ENCODE peak calls at places on chromosomes 6 and 20, in seven cellular contexts. One of them, this sample, is unnamed. For H3K4me1, the result is how much of the 10 kb centered on the place peaks cover.

GRCh38 chr20:37670426-37670825 is 23.4 kb upstream of the CTNNBL1 start:
- DNase-seq in stomach: no peak
- DNase-seq in endothelial cell of umbilical vein: no peak
- DNase-seq in spleen: no peak
- DNase-seq in breast epithelium: no peak
- DNase-seq in HepG2: no peak
- DNase-seq in GM23338: no peak
- DNase-seq in this sample: no peak

GRCh38 chr20:34820805-34821578 is 4.5 kb downstream of the NCOA6 start:
- DNase-seq in endothelial cell of umbilical vein: no peak
- DNase-seq in breast epithelium: no peak
- DNase-seq in HepG2: no peak
- DNase-seq in spleen: no peak
- DNase-seq in stomach: no peak
- DNase-seq in GM23338: no peak
- DNase-seq in this sample: no peak

GRCh38 chr6:154615483-154616025 is 105.1 kb upstream of the CNKSR3 start:
- DNase-seq in spleen: no peak
- DNase-seq in stomach: peak
- DNase-seq in GM23338: peak
- DNase-seq in breast epithelium: peak
- DNase-seq in endothelial cell of umbilical vein: peak
- DNase-seq in HepG2: peak
- DNase-seq in this sample: peak

GRCh38 chr6:145244712-145245111 is 490.6 kb downstream of the EPM2A start:
- DNase-seq in stomach: no peak
- DNase-seq in HepG2: peak
- DNase-seq in breast epithelium: no peak
- DNase-seq in spleen: no peak
- DNase-seq in GM23338: no peak
- DNase-seq in endothelial cell of umbilical vein: no peak
- DNase-seq in this sample: no peak

GRCh38 chr6:109897561-109898080 is 80.5 kb upstream of the GPR6 start:
- DNase-seq in breast epithelium: no peak
- DNase-seq in stomach: no peak
- DNase-seq in GM23338: no peak
- DNase-seq in spleen: no peak
- DNase-seq in endothelial cell of umbilical vein: no peak
- DNase-seq in HepG2: no peak
- DNase-seq in this sample: no peak

GRCh38 chr6:102619585-102619984 is 1226.1 kb downstream of the GRIK2 start:
- DNase-seq in GM23338: peak
- DNase-seq in stomach: no peak
- DNase-seq in breast epithelium: no peak
- DNase-seq in endothelial cell of umbilical vein: no peak
- DNase-seq in HepG2: peak
- DNase-seq in spleen: no peak
- DNase-seq in this sample: no peak

GRCh38 chr6:105452376-105452775 is 49.5 kb upstream of the PREP start:
- DNase-seq in breast epithelium: no peak
- DNase-seq in endothelial cell of umbilical vein: no peak
- DNase-seq in HepG2: no peak
- DNase-seq in spleen: no peak
- DNase-seq in stomach: no peak
- DNase-seq in GM23338: peak
- DNase-seq in this sample: no peak

GRCh38 chr6:1860756-1861369 is 251.1 kb downstream of the FOXC1 start:
- DNase-seq in GM23338: no peak
- DNase-seq in breast epithelium: no peak
- DNase-seq in spleen: no peak
- DNase-seq in endothelial cell of umbilical vein: no peak
- DNase-seq in HepG2: no peak
- DNase-seq in stomach: no peak
- DNase-seq in this sample: no peak

GRCh38 chr20:1537731-1538058 is 19.8 kb downstream of the SIRPD start:
- DNase-seq in breast epithelium: no peak
- DNase-seq in endothelial cell of umbilical vein: no peak
- DNase-seq in HepG2: no peak
- DNase-seq in GM23338: no peak
- DNase-seq in stomach: no peak
- DNase-seq in spleen: peak
- DNase-seq in this sample: no peak

GRCh38 chr6:126786262-126786661 is 332.2 kb upstream of the RSPO3 start:
- DNase-seq in GM23338: no peak
- DNase-seq in endothelial cell of umbilical vein: no peak
- DNase-seq in stomach: no peak
- DNase-seq in breast epithelium: no peak
- DNase-seq in HepG2: no peak
- DNase-seq in spleen: no peak
- DNase-seq in this sample: no peak

GRCh38 chr20:1301031-1301529 is 27.9 kb downstream of the SDCBP2 start:
- DNase-seq in stomach: no peak
- DNase-seq in endothelial cell of umbilical vein: peak
- DNase-seq in breast epithelium: no peak
- DNase-seq in spleen: peak
- DNase-seq in HepG2: no peak
- DNase-seq in GM23338: peak
- DNase-seq in this sample: no peak

GRCh38 chr6:40326689-40327404 is 260.3 kb downstream of the LRFN2 start:
- DNase-seq in stomach: no peak
- DNase-seq in spleen: no peak
- DNase-seq in GM23338: no peak
- DNase-seq in endothelial cell of umbilical vein: no peak
- DNase-seq in HepG2: no peak
- DNase-seq in breast epithelium: no peak
- DNase-seq in this sample: no peak

GRCh38 chr6:156163311-156163710 is 613.9 kb upstream of the ARID1B start:
- DNase-seq in GM23338: no peak
- DNase-seq in spleen: no peak
- DNase-seq in stomach: no peak
- DNase-seq in endothelial cell of umbilical vein: no peak
- DNase-seq in HepG2: no peak
- DNase-seq in breast epithelium: no peak
- DNase-seq in this sample: no peak

GRCh38 chr6:96089173-96089572 is 73.4 kb downstream of the FUT9 start:
- DNase-seq in breast epithelium: no peak
- DNase-seq in endothelial cell of umbilical vein: no peak
- DNase-seq in stomach: peak
- DNase-seq in HepG2: peak
- DNase-seq in spleen: no peak
- DNase-seq in GM23338: peak
- DNase-seq in this sample: peak

DNA sequence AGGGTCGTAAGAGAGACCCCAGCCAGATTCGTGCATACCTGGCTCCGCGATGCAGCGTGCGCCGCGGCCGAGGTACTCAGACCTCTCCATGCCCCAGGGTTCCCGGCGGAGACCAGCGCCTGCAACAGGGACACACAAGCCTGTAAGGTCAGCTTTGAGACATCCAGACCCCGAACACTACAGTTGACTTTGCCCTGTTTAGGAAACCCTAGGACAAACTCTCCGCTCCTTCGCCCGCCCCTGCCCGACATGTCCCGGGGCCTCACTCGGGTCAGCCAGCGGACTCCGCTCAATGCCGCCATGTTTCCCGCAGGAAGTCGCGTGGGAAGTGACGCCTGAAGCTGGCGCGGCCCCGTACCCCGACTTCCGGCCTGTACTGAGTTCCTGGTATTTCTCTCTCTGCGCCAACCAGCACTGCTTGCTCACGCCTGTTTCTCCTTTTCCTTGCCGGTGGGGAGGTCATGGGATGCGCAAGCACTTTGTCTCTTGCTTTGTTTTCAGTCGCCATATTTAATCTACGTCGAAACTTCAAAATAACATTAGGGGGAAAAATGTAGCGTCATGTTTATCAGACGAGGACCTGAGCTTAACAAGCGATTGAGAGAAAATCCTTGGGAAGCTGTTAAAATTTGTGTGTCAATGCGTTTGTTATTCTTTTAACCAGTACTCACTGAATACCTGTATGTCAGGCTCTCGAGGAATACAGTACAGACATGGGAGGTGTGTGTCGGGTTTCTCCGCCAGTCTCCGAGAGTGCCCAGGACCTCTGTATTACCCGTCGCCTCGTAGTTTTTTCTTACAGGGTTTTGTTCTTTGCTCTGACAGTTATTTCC is at the start of gene IDH3B:
- DNase-seq in stomach: peak
- DNase-seq in GM23338: peak
- DNase-seq in breast epithelium: peak
- DNase-seq in spleen: peak
- DNase-seq in HepG2: peak
- DNase-seq in endothelial cell of umbilical vein: peak
- DNase-seq in this sample: no peak
- TF ChIP-seq POLR2AphosphoS5 in stomach: peak
- TF ChIP-seq POLR2AphosphoS5 in GM23338: peak
- TF ChIP-seq POLR2AphosphoS5 in breast epithelium: peak
- TF ChIP-seq POLR2AphosphoS5 in spleen: peak
- TF ChIP-seq POLR2AphosphoS5 in HepG2: peak
- TF ChIP-seq POLR2AphosphoS5 in endothelial cell of umbilical vein: peak
- TF ChIP-seq POLR2AphosphoS5 in this sample: peak

GRCh38 chr6:47363736-47364135 is 54.0 kb upstream of the TNFRSF21 start:
- DNase-seq in HepG2: no peak
- DNase-seq in stomach: no peak
- DNase-seq in endothelial cell of umbilical vein: no peak
- DNase-seq in GM23338: peak
- DNase-seq in spleen: no peak
- DNase-seq in breast epithelium: no peak
- DNase-seq in this sample: no peak

GRCh38 chr6:47362857-47363461 is 53.3 kb upstream of the TNFRSF21 start:
- DNase-seq in HepG2: peak
- DNase-seq in stomach: no peak
- DNase-seq in spleen: no peak
- DNase-seq in GM23338: no peak
- DNase-seq in endothelial cell of umbilical vein: no peak
- DNase-seq in breast epithelium: no peak
- DNase-seq in this sample: no peak

GRCh38 chr6:47357827-47358226 is 48.1 kb upstream of the TNFRSF21 start:
- DNase-seq in GM23338: no peak
- DNase-seq in HepG2: no peak
- DNase-seq in spleen: no peak
- DNase-seq in stomach: no peak
- DNase-seq in breast epithelium: no peak
- DNase-seq in endothelial cell of umbilical vein: no peak
- DNase-seq in this sample: no peak

GRCh38 chr6:47358440-47359225 is 48.9 kb upstream of the TNFRSF21 start:
- DNase-seq in breast epithelium: no peak
- DNase-seq in GM23338: peak
- DNase-seq in spleen: no peak
- DNase-seq in endothelial cell of umbilical vein: no peak
- DNase-seq in HepG2: no peak
- DNase-seq in stomach: no peak
- DNase-seq in this sample: no peak

DNA sequence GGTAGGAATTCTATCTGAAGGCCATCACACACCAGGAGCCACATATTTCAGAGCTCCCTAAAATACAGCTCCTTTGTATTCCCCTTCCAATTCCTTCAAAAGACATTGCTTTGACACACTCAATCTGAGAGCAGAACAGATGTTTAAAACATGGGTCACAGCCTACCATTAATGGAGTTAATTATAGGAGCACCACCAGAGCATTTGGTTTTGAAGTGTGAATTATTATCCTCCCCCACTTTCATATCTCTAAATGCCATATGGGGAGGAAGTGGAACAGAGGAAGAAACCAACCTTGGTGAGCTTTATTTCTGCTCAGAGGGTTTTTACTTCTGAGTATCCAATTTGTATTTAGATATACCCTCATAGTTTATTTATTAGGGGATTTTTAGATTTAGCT is 50.7 kb upstream of the TNFRSF21 start:
- DNase-seq in endothelial cell of umbilical vein: no peak
- DNase-seq in GM23338: no peak
- DNase-seq in HepG2: no peak
- DNase-seq in spleen: no peak
- DNase-seq in breast epithelium: no peak
- DNase-seq in stomach: no peak
- DNase-seq in this sample: no peak
- H3K4me1 ChIP-seq in endothelial cell of umbilical vein: under half
- H3K4me1 ChIP-seq in GM23338: under half
- H3K4me1 ChIP-seq in HepG2: under half
- H3K4me1 ChIP-seq in spleen: under half
- H3K4me1 ChIP-seq in breast epithelium: under half
- H3K4me1 ChIP-seq in stomach: under half
- H3K4me1 ChIP-seq in this sample: under half

DNA sequence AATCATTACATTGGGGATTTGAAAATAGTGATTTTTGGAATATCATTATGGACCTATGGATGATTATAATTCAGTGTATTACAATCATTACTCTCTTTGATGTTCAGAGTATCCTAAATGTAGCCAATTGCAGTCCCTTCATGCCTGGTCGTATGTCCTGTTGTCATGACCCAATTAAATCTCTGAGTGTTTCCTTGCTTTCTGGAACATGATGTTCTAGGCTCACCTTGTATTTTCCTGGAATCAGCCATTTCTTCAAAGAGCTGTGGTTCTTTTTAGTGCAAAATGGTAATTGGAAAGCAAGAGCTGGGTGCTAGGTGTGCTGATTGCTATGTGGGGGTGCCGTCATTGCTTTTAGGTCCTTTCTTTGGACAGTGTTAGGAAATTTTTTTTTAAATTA is 100.7 kb upstream of the RNF24 start:
- DNase-seq in breast epithelium: no peak
- DNase-seq in spleen: no peak
- DNase-seq in endothelial cell of umbilical vein: no peak
- DNase-seq in HepG2: no peak
- DNase-seq in GM23338: no peak
- DNase-seq in stomach: no peak
- DNase-seq in this sample: no peak
- TF ChIP-seq POLR2AphosphoS5 in breast epithelium: no peak
- TF ChIP-seq POLR2AphosphoS5 in spleen: no peak
- TF ChIP-seq POLR2AphosphoS5 in endothelial cell of umbilical vein: no peak
- TF ChIP-seq POLR2AphosphoS5 in HepG2: no peak
- TF ChIP-seq POLR2AphosphoS5 in GM23338: no peak
- TF ChIP-seq POLR2AphosphoS5 in stomach: no peak
- TF ChIP-seq POLR2AphosphoS5 in this sample: no peak

DNA sequence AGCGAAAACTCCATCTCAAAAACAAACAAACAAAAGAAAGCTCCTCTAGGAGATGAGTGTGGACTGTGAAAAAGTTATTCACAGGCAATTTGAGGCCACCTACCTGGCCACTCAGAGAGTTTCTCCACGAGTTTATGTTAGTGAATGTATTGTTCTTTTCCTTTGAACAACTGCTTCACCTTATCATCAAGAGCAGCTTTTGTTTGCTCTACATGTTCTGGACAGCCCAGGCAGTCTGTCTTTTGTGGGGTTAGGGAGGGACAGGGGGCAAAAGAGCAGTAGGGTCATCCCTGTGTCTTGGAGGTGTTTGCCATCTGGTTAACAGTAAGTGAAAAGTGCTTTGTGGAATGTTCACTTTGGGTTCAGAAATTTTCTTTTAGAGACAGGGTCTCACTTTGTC is 8.0 kb downstream of the CASS4 start:
- DNase-seq in stomach: no peak
- DNase-seq in spleen: no peak
- DNase-seq in HepG2: no peak
- DNase-seq in GM23338: no peak
- DNase-seq in breast epithelium: no peak
- DNase-seq in endothelial cell of umbilical vein: no peak
- DNase-seq in this sample: no peak
- H3K4me1 ChIP-seq in stomach: under half
- H3K4me1 ChIP-seq in spleen: half or more
- H3K4me1 ChIP-seq in HepG2: half or more
- H3K4me1 ChIP-seq in GM23338: under half
- H3K4me1 ChIP-seq in breast epithelium: under half
- H3K4me1 ChIP-seq in endothelial cell of umbilical vein: under half
- H3K4me1 ChIP-seq in this sample: under half